ENCODE peak calls at places on chromosomes 3 and 15, in seven cellular contexts. One of them, this sample, is unnamed.

GRCh38 chr3:46183330-46183729 is 24.8 kb downstream of the CCR1 start:
- DNase-seq in aorta: peak; percentile 62
- DNase-seq in iris pigment epithelial cell: no peak
- DNase-seq in MCF 10A: no peak
- DNase-seq in HS-27A: no peak
- DNase-seq in HS-5: no peak
- DNase-seq in left cardiac atrium: no peak
- DNase-seq in this sample: no peak

GRCh38 chr3:72127843-72128242 is 342.9 kb upstream of the PROK2 start:
- DNase-seq in aorta: no peak
- DNase-seq in iris pigment epithelial cell: peak; percentile 25
- DNase-seq in MCF 10A: peak; percentile 71
- DNase-seq in HS-27A: no peak
- DNase-seq in HS-5: no peak
- DNase-seq in left cardiac atrium: no peak
- DNase-seq in this sample: no peak

GRCh38 chr3:4859788-4860187 is 119.4 kb upstream of the BHLHE40 start:
- DNase-seq in aorta: no peak
- DNase-seq in iris pigment epithelial cell: no peak
- DNase-seq in MCF 10A: no peak
- DNase-seq in HS-27A: no peak
- DNase-seq in HS-5: no peak
- DNase-seq in left cardiac atrium: no peak
- DNase-seq in this sample: no peak

GRCh38 chr3:124121379-124122336 is 129.7 kb upstream of the ROPN1 start:
- DNase-seq in aorta: no peak
- DNase-seq in iris pigment epithelial cell: no peak
- DNase-seq in MCF 10A: no peak
- DNase-seq in HS-27A: no peak
- DNase-seq in HS-5: no peak
- DNase-seq in left cardiac atrium: no peak
- DNase-seq in this sample: no peak

GRCh38 chr15:68214838-68215234 is 9.7 kb upstream of the CALML4 start:
- DNase-seq in aorta: peak; percentile 23
- DNase-seq in iris pigment epithelial cell: no peak
- DNase-seq in MCF 10A: no peak
- DNase-seq in HS-27A: no peak
- DNase-seq in HS-5: no peak
- DNase-seq in left cardiac atrium: no peak
- DNase-seq in this sample: no peak

GRCh38 chr15:63277044-63277892 is at the start of gene APH1B:
- DNase-seq in aorta: peak; percentile 91
- DNase-seq in iris pigment epithelial cell: peak; percentile 54
- DNase-seq in MCF 10A: peak; percentile 62
- DNase-seq in HS-27A: peak; percentile 51
- DNase-seq in HS-5: no peak
- DNase-seq in left cardiac atrium: peak; percentile 89
- DNase-seq in this sample: no peak

GRCh38 chr3:164387236-164387635 is 691.1 kb downstream of the SI start:
- DNase-seq in aorta: no peak
- DNase-seq in iris pigment epithelial cell: no peak
- DNase-seq in MCF 10A: no peak
- DNase-seq in HS-27A: no peak
- DNase-seq in HS-5: no peak
- DNase-seq in left cardiac atrium: no peak
- DNase-seq in this sample: no peak

GRCh38 chr3:150371741-150372254 is 36.3 kb upstream of the TSC22D2 start:
- DNase-seq in aorta: no peak
- DNase-seq in iris pigment epithelial cell: peak; percentile 100
- DNase-seq in MCF 10A: peak; percentile 96
- DNase-seq in HS-27A: peak; percentile 99
- DNase-seq in HS-5: peak; percentile 100
- DNase-seq in left cardiac atrium: peak; percentile 27
- DNase-seq in this sample: peak; percentile 97

GRCh38 chr3:114827495-114827894 is 319.6 kb downstream of the ZBTB20 start:
- DNase-seq in aorta: no peak
- DNase-seq in iris pigment epithelial cell: peak; percentile 52
- DNase-seq in MCF 10A: peak; percentile 50
- DNase-seq in HS-27A: peak; percentile 12
- DNase-seq in HS-5: peak; percentile 23
- DNase-seq in left cardiac atrium: no peak
- DNase-seq in this sample: no peak

GRCh38 chr3:14549256-14549931 is 9.3 kb upstream of the GRIP2 start:
- DNase-seq in aorta: peak; percentile 9
- DNase-seq in iris pigment epithelial cell: peak; percentile 32
- DNase-seq in MCF 10A: peak; percentile 30
- DNase-seq in HS-27A: no peak
- DNase-seq in HS-5: no peak
- DNase-seq in left cardiac atrium: no peak
- DNase-seq in this sample: no peak

GRCh38 chr15:50686468-50687301 is at the start of gene TRPM7:
- DNase-seq in aorta: peak; percentile 94
- DNase-seq in iris pigment epithelial cell: peak; percentile 85
- DNase-seq in MCF 10A: peak; percentile 88
- DNase-seq in HS-27A: peak; percentile 69
- DNase-seq in HS-5: peak; percentile 73
- DNase-seq in left cardiac atrium: peak; percentile 92
- DNase-seq in this sample: peak; percentile 39

GRCh38 chr15:92014461-92015030 is 161.0 kb downstream of the SLCO3A1 start:
- DNase-seq in aorta: no peak
- DNase-seq in iris pigment epithelial cell: no peak
- DNase-seq in MCF 10A: no peak
- DNase-seq in HS-27A: no peak
- DNase-seq in HS-5: no peak
- DNase-seq in left cardiac atrium: no peak
- DNase-seq in this sample: no peak

This sample was measured in HFF-Myc.